ENCODE peak calls at places on chromosomes 4 and X, in ten cellular contexts. W is coronary artery, T is fibroblast of villous mesenchyme, I is fibroblast of lung, Z is cardiac muscle cell, S is suprapubic skin, L is AG04450, V is transverse colon, H is GM06990, E is Peyer's patch. R is an unnamed sample.

GRCh38 chr4:177483271-177483670 is 41.0 kb upstream of the AGA start:
- DNase-seq in H (no peak), S (no peak), V (no peak), L (no peak), I (peak), E (no peak), Z (no peak), W (no peak), T (no peak), R (peak)

GRCh38 chr4:158159054-158159717 is 13.6 kb downstream of the GASK1B start:
- DNase-seq in W (no peak), L (no peak), Z (no peak), S (no peak), I (peak), H (no peak), E (no peak), T (peak), V (no peak), R (peak)

GRCh38 chr4:26558166-26558895 is 25.6 kb upstream of the TBC1D19 start:
- DNase-seq in W (no peak), T (no peak), I (no peak), V (no peak), H (no peak), Z (no peak), E (no peak), L (no peak), S (no peak), R (peak)

GRCh38 chr4:156538651-156539285 is 432.8 kb downstream of the PDGFC start:
- DNase-seq in E (no peak), Z (no peak), L (no peak), W (no peak), S (no peak), V (no peak), I (no peak), T (no peak), H (no peak), R (no peak)

GRCh38 chrX:153993978-153994377 is 21.4 kb downstream of the TMEM187 start:
- DNase-seq in L (no peak), I (no peak), H (no peak), Z (no peak), E (no peak), V (no peak), S (no peak), W (no peak), T (no peak), R (no peak)

GRCh38 chr4:2251795-2252529 is 9.9 kb downstream of the MXD4 start:
- DNase-seq in V (peak), T (no peak), E (no peak), W (peak), L (no peak), S (peak), Z (no peak), H (peak), I (no peak), R (no peak)

GRCh38 chrX:136630881-136631280 is 17.1 kb upstream of the CD40LG start:
- DNase-seq in W (no peak), V (no peak), T (no peak), Z (no peak), I (no peak), S (no peak), H (no peak), E (no peak), L (no peak), R (no peak)

GRCh38 chr4:61094854-61095598 is 105.1 kb upstream of the ADGRL3 start:
- DNase-seq in W (no peak), I (no peak), E (no peak), T (no peak), S (no peak), L (no peak), Z (no peak), V (no peak), H (no peak), R (no peak)

GRCh38 chr4:115315182-115315581 is 201.8 kb upstream of the NDST4 start:
- DNase-seq in V (no peak), S (no peak), W (no peak), L (no peak), I (no peak), T (no peak), H (no peak), Z (no peak), E (no peak), R (no peak)

GRCh38 chrX:2370436-2370835 is 130.3 kb downstream of the DHRSX start:
- DNase-seq in S (no peak), V (no peak), E (no peak), T (no peak), W (no peak), I (no peak), H (no peak), L (no peak), Z (no peak), R (peak)

GRCh38 chr4:7842384-7843279 is 97.0 kb downstream of the AFAP1 start:
- DNase-seq in E (no peak), I (peak), W (peak), Z (no peak), V (peak), H (no peak), T (peak), L (peak), S (no peak), R (peak)

GRCh38 chr4:2925931-2926860 is 37.0 kb downstream of the NOP14 start:
- DNase-seq in Z (no peak), V (no peak), L (no peak), E (peak), T (no peak), I (no peak), W (peak), S (peak), H (no peak), R (no peak)

GRCh38 chr4:907691-908437 is 24.3 kb downstream of the GAK start:
- DNase-seq in I (peak), E (no peak), Z (no peak), L (no peak), S (no peak), H (no peak), T (peak), V (no peak), W (no peak), R (no peak)

GRCh38 chr4:1002131-1002630 is 9.0 kb upstream of the SLC26A1 start:
- DNase-seq in V (peak), S (no peak), Z (no peak), I (peak), L (no peak), W (no peak), T (peak), E (no peak), H (no peak), R (peak)

GRCh38 chr4:165537028-165537648 is 158.3 kb downstream of the CPE start:
- DNase-seq in E (no peak), I (peak), L (no peak), S (no peak), T (peak), V (no peak), W (no peak), H (no peak), Z (peak), R (peak)

GRCh38 chr4:48970471-48970921 is 15.6 kb upstream of the CWH43 start:
- DNase-seq in I (peak), Z (no peak), L (peak), T (peak), E (no peak), S (no peak), H (no peak), W (no peak), V (no peak), R (peak)

GRCh38 chr4:153790962-153791551 is 2.2 kb upstream of the SFRP2 start:
- DNase-seq in I (no peak), S (no peak), E (no peak), H (peak), W (no peak), V (no peak), L (no peak), Z (peak), T (no peak), R (peak)

GRCh38 chr4:122224348-122224747 is 72.2 kb downstream of the BLTP1 start:
- DNase-seq in S (no peak), L (peak), I (peak), W (no peak), H (no peak), Z (peak), V (no peak), E (no peak), T (peak), R (peak)

GRCh38 chrX:22538581-22538980 is 265.9 kb downstream of the CBLL2 start:
- DNase-seq in W (no peak), E (no peak), S (no peak), L (no peak), T (no peak), I (no peak), Z (no peak), V (no peak), H (no peak), R (no peak)

GRCh38 chr4:86493460-86493859 is 100.7 kb upstream of the PTPN13 start:
- DNase-seq in T (no peak), L (no peak), S (no peak), E (no peak), V (no peak), Z (no peak), I (peak), W (no peak), H (no peak), R (peak)

GRCh38 chr4:82138376-82138775 is 235.4 kb downstream of the HNRNPD start:
- DNase-seq in W (no peak), S (no peak), L (no peak), Z (no peak), V (no peak), I (no peak), T (no peak), H (no peak), E (no peak), R (no peak)

DNA sequence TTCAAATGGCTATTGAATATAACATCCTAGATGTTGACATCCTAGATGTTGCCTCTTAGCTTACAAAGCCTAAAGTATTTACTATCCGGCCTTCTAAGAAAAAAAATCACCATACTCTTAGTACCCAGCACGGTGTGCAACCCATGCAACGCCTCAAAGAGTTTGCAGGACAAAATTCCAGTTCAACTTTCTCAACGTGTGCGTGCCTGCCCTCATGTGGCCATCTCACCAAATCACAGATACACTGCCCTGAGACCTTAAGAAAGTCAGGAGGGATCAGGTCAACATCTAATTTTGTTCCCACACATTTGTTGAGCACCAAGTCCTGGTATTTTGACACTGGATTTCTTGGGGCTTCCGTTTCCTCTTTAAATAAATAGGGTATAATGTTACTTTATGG is 68.3 kb downstream of the CRMP1 start:
- DNase-seq in I (peak), H (no peak), L (no peak), T (peak), V (no peak), E (no peak), W (no peak), Z (peak), S (no peak), R (peak)
- TF ChIP-seq CTCF in I (peak), H (peak), L (peak), T (peak), V (peak), E (peak), W (no peak), Z (peak), S (no peak), R (peak)

DNA sequence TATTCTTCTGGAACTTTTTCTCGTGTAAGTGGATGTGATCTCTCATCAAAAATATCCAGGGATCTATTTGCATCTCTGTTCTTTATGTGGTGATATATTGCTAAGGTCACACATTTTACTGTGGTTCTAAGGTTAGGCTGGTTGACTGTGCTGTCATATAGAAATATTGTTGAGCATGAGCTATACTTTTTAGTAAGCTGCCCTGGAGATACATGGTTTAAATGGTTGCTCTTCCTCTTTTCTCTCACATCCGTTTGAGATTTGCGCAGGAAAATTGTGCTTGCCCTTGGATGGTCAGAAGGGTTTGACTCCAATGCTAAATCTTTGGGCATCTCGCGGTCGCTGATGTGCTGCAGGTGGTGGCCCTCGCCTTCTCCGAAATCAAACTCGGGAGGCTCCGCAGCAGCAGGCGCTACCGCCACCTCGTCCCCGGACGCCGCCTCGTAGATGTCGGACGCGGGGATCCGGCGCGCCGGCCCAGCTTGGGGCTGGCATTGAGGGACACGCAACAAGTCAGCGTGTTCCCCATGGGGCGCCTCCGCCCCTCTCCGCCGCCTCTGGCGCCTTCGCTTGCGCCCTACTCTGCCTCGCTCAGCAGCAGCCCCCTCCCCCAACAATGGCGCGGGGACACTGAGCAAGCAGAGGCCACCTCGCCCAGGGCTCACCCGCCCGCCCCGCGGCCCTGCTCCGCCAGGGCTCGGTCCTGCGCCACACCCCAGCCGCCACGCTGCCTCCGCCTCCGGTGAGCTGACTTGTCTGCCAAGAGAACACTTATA is 154.5 kb downstream of the MSN start:
- DNase-seq in T (no peak), L (no peak), H (peak), E (peak), W (no peak), I (no peak), Z (peak), V (peak), S (no peak), R (no peak)
- H3K4me3 ChIP-seq in T (no peak), L (no peak), H (no peak), E (peak), W (peak), I (no peak), Z (peak), V (peak), S (peak), R (no peak)

GRCh38 chr4:127239902-127240575 is 392.7 kb upstream of the INTU start:
- DNase-seq in H (no peak), T (no peak), S (no peak), E (no peak), Z (no peak), L (no peak), V (no peak), W (no peak), I (no peak), R (no peak)
- TF ChIP-seq CTCF in H (no peak), T (no peak), S (no peak), E (no peak), Z (no peak), L (no peak), V (no peak), W (no peak), I (no peak), R (no peak)

DNA sequence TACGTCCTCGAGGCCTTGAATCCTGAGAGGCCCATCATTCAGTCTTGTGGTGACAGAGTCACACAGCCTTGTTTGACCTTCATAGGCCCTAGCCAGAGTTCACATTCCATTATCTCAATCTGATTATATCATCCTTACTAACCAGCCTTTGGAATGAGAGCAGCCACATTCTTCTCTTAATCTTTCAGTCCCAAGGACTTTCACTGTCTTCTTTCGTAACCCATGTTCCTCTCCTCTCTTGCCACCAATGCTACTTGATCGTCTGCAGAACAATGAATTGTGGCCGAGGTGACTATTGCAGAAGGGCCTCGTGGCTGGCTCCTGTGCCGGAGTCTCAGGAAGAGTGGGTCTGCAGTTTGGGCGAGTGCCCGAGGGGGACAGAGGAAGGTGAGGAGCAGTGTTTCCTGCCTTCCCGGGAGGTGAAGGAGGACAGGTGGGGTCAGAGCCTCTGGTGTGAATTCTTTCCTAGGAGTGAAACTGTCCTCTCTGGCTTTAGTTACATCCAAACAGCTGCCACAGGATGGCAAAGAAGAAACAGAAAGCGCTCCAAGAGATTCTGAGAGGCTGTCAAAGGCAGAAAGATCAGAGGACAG is 94.6 kb downstream of the LIMCH1 start:
- DNase-seq in T (no peak), V (no peak), S (no peak), Z (no peak), H (no peak), E (no peak), L (no peak), I (no peak), W (no peak), R (peak)
- H3K4me3 ChIP-seq in T (no peak), V (no peak), S (no peak), Z (no peak), H (no peak), E (no peak), L (no peak), I (no peak), W (no peak), R (no peak)

GRCh38 chrX:68843992-68844391 is 15.2 kb downstream of the EFNB1 start:
- DNase-seq in H (no peak), E (no peak), W (no peak), L (no peak), Z (no peak), S (no peak), I (no peak), T (no peak), V (no peak), R (no peak)

GRCh38 chrX:68848189-68848940 is 19.5 kb downstream of the EFNB1 start:
- DNase-seq in W (no peak), S (no peak), L (no peak), V (peak), H (no peak), I (no peak), T (no peak), E (no peak), Z (no peak), R (no peak)

GRCh38 chrX:68842781-68843581 is 14.2 kb downstream of the EFNB1 start:
- DNase-seq in V (peak), W (no peak), L (no peak), T (no peak), H (no peak), S (no peak), Z (no peak), E (peak), I (peak), R (no peak)

GRCh38 chrX:68847172-68847571 is 18.4 kb downstream of the EFNB1 start:
- DNase-seq in Z (no peak), E (no peak), V (no peak), W (no peak), H (no peak), L (no peak), S (no peak), I (no peak), T (no peak), R (no peak)

GRCh38 chrX:68846536-68846935 is 17.7 kb downstream of the EFNB1 start:
- DNase-seq in E (no peak), L (no peak), W (no peak), T (no peak), S (no peak), H (no peak), Z (peak), V (no peak), I (no peak), R (no peak)
- TF ChIP-seq CTCF in E (no peak), L (no peak), W (no peak), T (no peak), S (no peak), H (no peak), Z (no peak), V (no peak), I (no peak), R (no peak)

DNA sequence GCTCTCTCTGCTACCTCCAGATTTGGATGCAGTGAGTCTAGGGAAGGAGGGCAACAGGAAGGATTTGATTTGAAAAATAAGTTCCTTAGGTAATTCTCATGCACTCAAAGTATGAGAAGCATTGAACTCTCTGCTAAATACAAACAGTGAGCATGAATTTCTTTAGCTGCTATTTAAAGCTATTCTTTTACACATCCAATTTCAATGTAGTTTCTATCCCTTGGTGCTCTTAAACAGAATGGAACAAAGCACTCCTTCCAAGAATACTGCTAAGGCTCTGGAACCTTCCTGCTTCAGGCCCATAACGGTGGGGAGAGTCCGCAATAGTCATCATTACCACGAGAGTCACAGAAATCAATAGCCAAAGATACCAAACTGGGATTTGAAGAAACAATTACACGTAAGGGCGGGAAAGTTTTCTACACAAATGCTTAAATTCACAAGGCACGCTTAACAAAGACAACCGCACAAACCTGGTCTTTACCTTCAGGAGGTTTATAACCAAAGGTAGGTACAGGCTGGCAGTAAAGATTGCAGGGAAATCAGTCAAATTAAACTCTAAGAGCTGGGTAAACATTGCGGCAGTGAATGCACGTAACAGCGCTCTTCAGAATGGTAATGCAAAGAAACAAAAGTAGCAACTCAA is 123.2 kb upstream of the NAP1L5 start:
- DNase-seq in S (no peak), Z (no peak), I (no peak), V (no peak), H (no peak), L (no peak), W (no peak), T (no peak), E (no peak), R (no peak)
- H3K4me3 ChIP-seq in S (peak), Z (peak), I (peak), V (peak), H (no peak), L (peak), W (peak), T (peak), E (no peak), R (no peak)

GRCh38 chr4:78954048-78954666 is 14.9 kb upstream of the PAQR3 start:
- DNase-seq in E (no peak), L (no peak), H (no peak), S (no peak), I (peak), W (no peak), Z (peak), V (no peak), T (no peak), R (no peak)
- TF ChIP-seq CTCF in E (no peak), L (peak), H (peak), S (no peak), I (peak), W (no peak), Z (peak), V (peak), T (peak), R (no peak)

DNA sequence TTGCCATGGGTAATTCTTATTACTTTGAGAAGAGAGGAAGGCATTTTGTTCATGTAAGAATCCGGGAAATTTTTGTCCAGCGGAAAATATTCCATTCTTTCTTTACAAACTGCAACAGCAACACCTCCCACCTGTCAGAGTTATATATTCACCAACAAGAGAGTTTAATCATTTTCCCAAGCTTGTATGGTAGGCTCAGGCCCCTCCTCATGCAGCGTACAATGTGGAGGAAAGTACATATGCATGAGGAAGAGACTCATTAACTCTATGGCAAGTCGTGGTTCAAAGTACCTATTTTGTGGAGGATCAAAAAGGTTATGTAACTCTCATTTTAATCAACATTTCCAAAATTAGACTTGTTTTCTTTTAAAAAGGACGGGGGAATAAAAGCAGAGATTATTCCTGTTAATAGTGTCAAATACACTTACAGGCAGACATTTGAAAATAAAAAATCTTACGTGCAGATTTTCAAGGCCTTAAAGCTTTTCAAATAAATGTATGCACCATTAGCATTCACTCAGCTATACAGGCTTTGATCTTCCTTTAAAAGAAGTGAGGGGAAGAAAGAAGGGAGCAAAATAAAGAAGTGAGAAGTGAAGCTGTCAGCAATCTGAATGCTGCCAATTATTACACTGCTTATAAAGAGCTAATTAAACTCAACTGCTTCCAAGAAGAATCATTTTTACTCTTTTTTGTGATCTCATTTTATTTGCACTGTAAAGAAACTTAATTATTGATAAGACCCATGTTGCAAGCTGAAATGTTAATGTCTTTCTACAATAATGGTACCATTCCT is 204.8 kb downstream of the FAT4 start:
- DNase-seq in E (no peak), Z (no peak), V (no peak), W (no peak), L (no peak), I (no peak), S (no peak), H (no peak), T (no peak), R (no peak)
- H3K4me3 ChIP-seq in E (no peak), Z (no peak), V (no peak), W (no peak), L (no peak), I (no peak), S (no peak), H (no peak), T (no peak), R (no peak)